ENCODE peak calls at places on chromosomes 5 and 9, in six cellular contexts. O is K562, W is H1, Y is GM12891, K is HepG2, L is GM12878. H is an unnamed sample.

GRCh38 chr5:68994645-68995044 is 99.2 kb upstream of the SLC30A5 start:
- DNase-seq in O (no peak), W (no peak), Y (no peak), K (no peak), L (peak; percentile 23), H (no peak)

GRCh38 chr5:178287791-178288105 is 55.1 kb upstream of the PHYKPL start:
- DNase-seq in O (no peak), W (no peak), Y (no peak), K (no peak), L (no peak), H (no peak)

GRCh38 chr5:142922223-142922952 is 152.2 kb downstream of the ARHGAP26 start:
- DNase-seq in O (peak; percentile 8), W (no peak), Y (no peak), K (peak; percentile 95), L (peak; percentile 21), H (no peak)

GRCh38 chr5:981466-981865 is 27.1 kb upstream of the NKD2 start:
- DNase-seq in O (no peak), W (no peak), Y (no peak), K (no peak), L (no peak), H (peak; percentile 4)

GRCh38 chr5:179265529-179266290 is 79.6 kb downstream of the ADAMTS2 start:
- DNase-seq in O (no peak), W (no peak), Y (no peak), K (no peak), L (no peak), H (no peak)

GRCh38 chr5:124649548-124650501 is 96.6 kb downstream of the ZNF608 start:
- DNase-seq in O (peak; percentile 46), W (no peak), Y (peak; percentile 38), K (no peak), L (peak; percentile 99), H (peak; percentile 52)

GRCh38 chr5:133316346-133317343 is 264.8 kb downstream of the HSPA4 start:
- DNase-seq in O (peak; percentile 30), W (peak; percentile 29), Y (no peak), K (peak; percentile 27), L (no peak), H (no peak)

GRCh38 chr9:28301281-28301680 is 728.0 kb upstream of the C9orf72 start:
- DNase-seq in O (no peak), W (no peak), Y (no peak), K (no peak), L (no peak), H (no peak)

GRCh38 chr5:173056783-173057061 is 570 bp downstream of the CREBRF start:
- DNase-seq in O (peak; percentile 83), W (no peak), Y (peak; percentile 60), K (no peak), L (no peak), H (no peak)

GRCh38 chr5:140221697-140222223 is 46.8 kb downstream of the CYSTM1 start:
- DNase-seq in O (peak; percentile 42), W (no peak), Y (no peak), K (no peak), L (no peak), H (no peak)

GRCh38 chr5:2190549-2190948 is 307.8 kb upstream of the IRX4 start:
- DNase-seq in O (no peak), W (no peak), Y (no peak), K (no peak), L (no peak), H (no peak)

GRCh38 chr5:164053123-164053522 is 547.7 kb downstream of the MAT2B start:
- DNase-seq in O (no peak), W (no peak), Y (no peak), K (no peak), L (no peak), H (no peak)

GRCh38 chr5:165620394-165620793 is 2115.0 kb downstream of the MAT2B start:
- DNase-seq in O (no peak), W (no peak), Y (no peak), K (no peak), L (no peak), H (no peak)

DNA sequence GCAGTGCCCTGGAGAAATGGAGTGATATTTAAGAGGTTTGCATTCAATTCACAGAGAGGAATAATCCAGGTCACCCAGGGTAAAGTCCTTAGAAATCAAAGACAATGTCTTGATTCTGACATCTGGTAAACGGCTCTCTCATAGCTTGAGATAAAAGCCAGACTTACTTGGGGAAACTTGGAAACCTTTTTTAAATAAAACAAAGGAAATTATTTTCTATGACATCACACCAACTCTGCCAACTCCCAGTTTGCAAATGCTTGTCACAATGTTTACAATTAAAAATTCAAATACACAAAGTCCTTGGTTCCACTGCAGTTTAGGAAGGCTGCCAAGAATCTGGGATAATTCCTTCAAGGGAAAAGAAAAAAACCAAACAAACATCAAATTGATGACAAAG is 255.1 kb upstream of the NREP start:
- DNase-seq in O (no peak), W (no peak), Y (no peak), K (no peak), L (no peak), H (no peak)
- TF ChIP-seq TAF1 in O (no peak), W (no peak), Y (no peak), K (no peak), L (no peak), H (no peak)

GRCh38 chr5:83577036-83577636 is 105.6 kb downstream of the VCAN start:
- DNase-seq in O (no peak), W (no peak), Y (no peak), K (peak; percentile 91), L (no peak), H (no peak)
- TF ChIP-seq POLR2A in O (no peak), W (no peak), Y (no peak), K (no peak), L (no peak), H (no peak)

GRCh38 chr5:62256161-62257017 is 49.6 kb upstream of the KIF2A start:
- DNase-seq in O (peak; percentile 52), W (no peak), Y (no peak), K (no peak), L (no peak), H (no peak)
- TF ChIP-seq POLR2AphosphoS5 in O (no peak), W (no peak), Y (no peak), K (no peak), L (no peak), H (no peak)

GRCh38 chr5:118253401-118254061 is 734.8 kb downstream of the DTWD2 start:
- DNase-seq in O (no peak), W (no peak), Y (no peak), K (no peak), L (no peak), H (no peak)

DNA sequence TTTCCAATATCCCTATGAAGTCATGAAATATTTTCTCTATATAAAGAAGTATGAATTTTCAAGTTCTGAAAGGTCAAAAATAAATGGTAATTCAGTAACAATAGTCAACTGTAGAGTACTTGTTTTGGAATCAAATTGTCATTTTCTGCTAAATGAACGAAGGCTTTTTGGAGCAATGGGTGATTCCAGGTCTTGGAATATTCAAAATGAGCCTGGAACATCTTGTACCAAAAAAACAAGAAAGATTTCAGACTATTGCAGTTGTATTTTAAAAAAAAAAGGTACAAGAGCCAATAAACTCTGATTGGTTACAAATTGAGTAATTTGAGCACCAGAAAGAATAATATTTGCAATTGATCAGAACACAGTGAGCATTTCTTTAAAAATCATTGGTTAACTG is 730.1 kb downstream of the DTWD2 start:
- DNase-seq in O (no peak), W (no peak), Y (no peak), K (no peak), L (no peak), H (no peak)
- TF ChIP-seq TAF1 in O (no peak), W (no peak), Y (no peak), K (no peak), L (no peak), H (no peak)

GRCh38 chr5:39178171-39178570 is 41.2 kb downstream of the FYB1 start:
- DNase-seq in O (no peak), W (no peak), Y (no peak), K (no peak), L (no peak), H (no peak)
- TF ChIP-seq POLR2A in O (no peak), W (no peak), Y (no peak), K (no peak), L (no peak), H (no peak)

GRCh38 chr5:150611026-150611425 is 29.4 kb upstream of the SYNPO start:
- DNase-seq in O (no peak), W (no peak), Y (no peak), K (no peak), L (no peak), H (no peak)
- TF ChIP-seq POLR2AphosphoS5 in O (no peak), W (no peak), Y (no peak), K (no peak), L (no peak), H (no peak)

GRCh38 chr9:71668717-71669116 is 99.6 kb downstream of the CEMIP2 start:
- DNase-seq in O (no peak), W (no peak), Y (no peak), K (no peak), L (no peak), H (no peak)

GRCh38 chr9:71669265-71669975 is 98.9 kb downstream of the CEMIP2 start:
- DNase-seq in O (no peak), W (no peak), Y (no peak), K (no peak), L (no peak), H (no peak)

GRCh38 chr9:71672573-71672972 is 95.7 kb downstream of the CEMIP2 start:
- DNase-seq in O (no peak), W (no peak), Y (no peak), K (no peak), L (no peak), H (no peak)

GRCh38 chr9:71670121-71670520 is 98.2 kb downstream of the CEMIP2 start:
- DNase-seq in O (no peak), W (no peak), Y (no peak), K (no peak), L (no peak), H (no peak)

GRCh38 chr9:71671289-71671688 is 97.0 kb downstream of the CEMIP2 start:
- DNase-seq in O (no peak), W (no peak), Y (no peak), K (no peak), L (no peak), H (no peak)
- TF ChIP-seq TAF1 in O (no peak), W (no peak), Y (no peak), K (no peak), L (no peak), H (no peak)

DNA sequence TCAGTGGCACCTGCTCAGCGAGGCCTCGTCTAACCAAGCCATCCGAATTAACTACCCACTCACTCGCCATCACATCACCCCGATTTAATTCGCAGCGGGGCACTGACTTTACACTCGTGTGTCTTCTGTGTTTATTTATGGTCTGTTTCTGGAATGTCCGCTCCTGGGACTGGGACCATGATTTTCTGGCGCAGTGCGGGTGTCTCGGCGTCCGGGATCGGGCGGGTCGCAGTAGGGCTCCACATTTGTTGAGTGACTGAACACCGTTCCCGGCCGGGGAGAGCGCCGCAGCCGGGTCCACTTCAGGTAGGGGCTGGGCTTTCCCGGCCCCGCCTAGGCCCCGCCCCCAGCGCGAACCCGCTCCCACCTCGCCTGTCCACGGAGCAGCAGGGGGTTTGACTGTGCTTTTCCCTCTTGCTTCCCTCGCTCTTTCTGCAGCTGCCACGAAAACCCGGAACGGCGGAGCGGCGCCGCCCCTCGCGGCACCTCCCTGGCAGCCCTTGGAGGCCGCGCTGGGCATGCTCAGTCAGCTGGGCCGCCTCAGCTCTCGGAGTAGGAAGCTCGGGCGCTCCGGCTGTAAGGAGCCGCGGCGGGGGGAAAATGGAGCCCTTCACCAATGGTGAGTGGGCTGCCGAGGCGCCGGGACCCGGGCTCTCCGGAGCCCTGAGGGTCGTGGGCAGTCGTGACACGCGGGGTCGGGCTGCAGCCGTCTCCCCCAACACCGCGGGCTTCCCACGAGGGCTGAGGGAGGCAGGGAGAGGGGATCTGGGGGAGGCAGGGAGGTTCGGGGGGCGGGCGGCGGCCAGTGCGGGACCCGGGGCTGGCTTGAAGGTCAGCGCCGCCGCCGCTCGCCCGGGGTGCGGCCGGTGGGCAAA is at the start of gene LNPEP:
- DNase-seq in O (peak; percentile 91), W (peak; percentile 94), Y (peak; percentile 57), K (peak; percentile 93), L (peak; percentile 90), H (peak; percentile 54)
- TF ChIP-seq POLR2A in O (peak; percentile 50), W (no peak), Y (no peak), K (peak; percentile 43), L (peak; percentile 76), H (peak; percentile 42)

H was measured in GM12892.